ENCODE peak calls at places on chromosomes 12 and 14, in four cellular contexts. A is WTC11, Q is K562, I is GM12878. Z is an unnamed sample.

GRCh38 chr12:9707864-9708808 is 24.8 kb downstream of the CLECL1 start:
- DNase-seq in A (peak), Q (peak), I (no peak), Z (peak)

GRCh38 chr12:52534482-52534881 is 14.3 kb upstream of the KRT5 start:
- DNase-seq in A (no peak), Q (no peak), I (no peak), Z (no peak)

GRCh38 chr12:80936642-80937390 is 918 bp downstream of the LIN7A start:
- DNase-seq in A (peak), Q (no peak), I (no peak), Z (peak)

GRCh38 chr12:647039-647712 is 16.1 kb downstream of the NINJ2 start:
- DNase-seq in A (no peak), Q (no peak), I (no peak), Z (no peak)

GRCh38 chr12:44571031-44571550 is 305.0 kb downstream of the NELL2 start:
- DNase-seq in A (no peak), Q (no peak), I (no peak), Z (no peak)

GRCh38 chr14:99543369-99543768 is 60.6 kb downstream of the CCDC85C start:
- DNase-seq in A (no peak), Q (no peak), I (no peak), Z (no peak)

GRCh38 chr12:76192416-76192815 is 107.9 kb upstream of the NAP1L1 start:
- DNase-seq in A (no peak), Q (no peak), I (no peak), Z (no peak)

GRCh38 chr14:24307156-24307574 is 612 bp downstream of the CIDEB start:
- DNase-seq in A (no peak), Q (no peak), I (no peak), Z (no peak)

GRCh38 chr14:27995688-27996087 is 770.9 kb upstream of the FOXG1 start:
- DNase-seq in A (no peak), Q (no peak), I (no peak), Z (no peak)

GRCh38 chr12:100447405-100447804 is 26.3 kb upstream of the NR1H4 start:
- DNase-seq in A (no peak), Q (no peak), I (no peak), Z (no peak)

GRCh38 chr14:105935384-105935783 is 409.0 kb downstream of the TMEM121 start:
- DNase-seq in A (no peak), Q (no peak), I (no peak), Z (no peak)

GRCh38 chr14:105938959-105939358 is 412.6 kb downstream of the TMEM121 start:
- DNase-seq in A (no peak), Q (no peak), I (no peak), Z (no peak)

GRCh38 chr14:105939810-105940508 is 413.6 kb downstream of the TMEM121 start:
- DNase-seq in A (no peak), Q (no peak), I (no peak), Z (no peak)

GRCh38 chr14:105938055-105938863 is 411.9 kb downstream of the TMEM121 start:
- DNase-seq in A (no peak), Q (no peak), I (no peak), Z (no peak)

GRCh38 chr14:105937253-105938054 is 411.1 kb downstream of the TMEM121 start:
- DNase-seq in A (no peak), Q (no peak), I (no peak), Z (no peak)
- TF ChIP-seq CBFB in A (no peak), Q (no peak), I (no peak), Z (no peak)

DNA sequence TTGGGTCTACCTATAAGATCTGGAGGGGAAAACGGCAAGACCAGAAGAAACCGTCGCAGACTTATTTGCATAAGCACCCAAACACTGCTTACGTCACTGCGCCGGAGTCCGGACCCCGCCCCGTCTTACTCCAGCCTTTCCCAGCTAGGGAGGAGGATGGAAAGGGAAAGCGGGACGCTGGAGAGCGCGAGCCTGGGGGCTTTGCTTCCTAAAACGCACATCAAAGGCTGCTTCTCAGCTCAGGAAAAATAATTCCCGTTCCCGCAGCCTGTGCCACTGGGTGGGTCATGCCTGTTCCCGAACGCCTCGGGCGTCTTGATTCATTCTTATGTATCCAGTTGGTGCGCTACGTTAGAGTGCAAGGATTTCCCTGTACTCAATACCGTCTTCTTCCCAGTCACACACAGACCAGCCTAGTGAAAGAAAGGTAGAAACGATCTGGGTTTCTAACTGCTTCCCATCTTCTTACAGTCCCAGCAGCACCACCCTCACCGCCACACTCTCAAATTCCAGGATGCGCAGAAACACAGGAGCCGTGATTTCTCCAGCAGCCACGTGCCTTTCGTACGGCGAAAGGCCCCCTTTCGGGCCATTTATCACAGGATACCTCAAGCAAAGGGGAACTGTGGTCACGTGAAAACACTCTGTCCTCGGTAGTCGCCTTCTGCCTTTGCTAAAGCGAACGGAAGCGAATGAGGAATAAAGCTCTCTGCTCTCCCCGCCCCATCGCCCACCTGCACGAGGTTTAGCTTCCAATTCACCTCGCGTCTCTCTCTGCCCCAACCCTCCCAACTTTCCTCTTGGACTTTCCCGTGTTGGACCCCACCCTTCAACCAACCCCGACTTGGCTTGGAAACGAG is 1.0 kb downstream of the SLC6A15 start:
- DNase-seq in A (peak), Q (no peak), I (no peak), Z (no peak)
- TF ChIP-seq CBFB in A (no peak), Q (no peak), I (no peak), Z (no peak)

GRCh38 chr12:124553862-124554428 is 13.5 kb downstream of the NCOR2 start:
- DNase-seq in A (no peak), Q (no peak), I (no peak), Z (no peak)
- TF ChIP-seq CBFB in A (no peak), Q (no peak), I (no peak), Z (no peak)

DNA sequence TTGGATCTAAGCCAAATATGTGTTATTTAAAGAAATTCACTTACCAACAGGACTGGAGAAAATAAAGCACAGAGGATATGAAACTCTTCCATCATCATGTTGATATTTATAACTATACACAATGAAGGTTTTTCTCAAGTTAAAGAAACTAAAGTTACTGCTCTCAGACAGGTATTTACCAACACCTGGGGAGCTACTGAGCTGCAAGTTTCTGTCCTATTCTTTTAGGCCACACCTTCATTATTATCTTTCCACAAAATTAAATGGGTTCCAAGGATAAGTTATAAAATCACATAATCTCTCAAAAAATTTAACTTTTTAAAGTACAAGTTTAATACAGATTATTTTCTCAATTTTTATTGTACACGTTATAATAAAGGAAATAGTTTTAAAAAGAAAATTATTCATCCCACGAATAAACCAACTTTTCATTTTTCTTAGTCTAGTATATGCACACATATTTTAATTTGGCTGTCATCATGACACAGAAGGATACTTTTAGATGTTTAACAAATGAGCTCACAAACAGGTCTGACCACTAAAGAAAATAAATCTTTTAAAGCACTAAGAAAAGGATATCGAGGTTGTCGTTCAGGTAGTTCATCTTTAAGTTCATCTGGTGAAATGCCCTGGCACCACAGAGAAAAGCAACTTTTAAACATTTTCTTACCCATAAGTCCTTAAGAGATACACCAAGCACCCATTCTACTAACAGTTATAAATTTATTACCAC is 7.8 kb downstream of the GMFB start:
- DNase-seq in A (no peak), Q (no peak), I (no peak), Z (no peak)
- TF ChIP-seq CBFB in A (no peak), Q (no peak), I (no peak), Z (no peak)

GRCh38 chr14:74975059-74975810 is 19.8 kb upstream of the PGF start:
- DNase-seq in A (peak), Q (no peak), I (no peak), Z (no peak)
- TF ChIP-seq CBFB in A (no peak), Q (no peak), I (no peak), Z (no peak)

Z was measured in HepG2.